ENCODE peak calls at places on chromosomes 2 and 18, in four cellular contexts. H, A, U and I are unnamed samples.

GRCh38 chr2:200482194-200482593 is 27.7 kb downstream of the KCTD18 start:
- DNase-seq in H (no peak), A (no peak), U (no peak), I (no peak)

GRCh38 chr2:234679766-234680687 is 183.1 kb upstream of the ARL4C start:
- DNase-seq in H (peak), A (peak), U (peak), I (peak)

GRCh38 chr2:119442850-119443249 is 11.2 kb downstream of the TMEM37 start:
- DNase-seq in H (no peak), A (no peak), U (no peak), I (no peak)

GRCh38 chr18:47752796-47753645 is 177.4 kb downstream of the SMAD2 start:
- DNase-seq in H (no peak), A (no peak), U (no peak), I (no peak)

GRCh38 chr2:200376422-200377142 is 70.1 kb downstream of the SPATS2L start:
- DNase-seq in H (no peak), A (no peak), U (no peak), I (peak)

GRCh38 chr18:74303936-74304335 is 11.7 kb upstream of the C18orf63 start:
- DNase-seq in H (peak), A (peak), U (no peak), I (no peak)

GRCh38 chr2:127089466-127090235 is 17.3 kb downstream of the BIN1 start:
- DNase-seq in H (no peak), A (no peak), U (no peak), I (no peak)

GRCh38 chr2:230925443-230925878 is 419 bp upstream of the GPR55 start:
- DNase-seq in H (no peak), A (no peak), U (no peak), I (no peak)

GRCh38 chr2:48448274-48449061 is 81.5 kb upstream of the STON1 start:
- DNase-seq in H (peak), A (peak), U (no peak), I (peak)

GRCh38 chr2:219739061-219739460 is 111.6 kb downstream of the SLC4A3 start:
- DNase-seq in H (no peak), A (no peak), U (no peak), I (no peak)

GRCh38 chr2:105376789-105377231 is 22.0 kb downstream of the FHL2 start:
- DNase-seq in H (peak), A (peak), U (no peak), I (no peak)

GRCh38 chr2:5515693-5516092 is 176.5 kb upstream of the SOX11 start:
- DNase-seq in H (no peak), A (no peak), U (no peak), I (no peak)

GRCh38 chr18:48218285-48219022 is 190.7 kb downstream of the ZBTB7C start:
- DNase-seq in H (no peak), A (no peak), U (no peak), I (no peak)

GRCh38 chr2:46780411-46780800 is 135.2 kb downstream of the MCFD2 start:
- DNase-seq in H (no peak), A (peak), U (no peak), I (no peak)

GRCh38 chr2:1556286-1556685 is 143.0 kb downstream of the TPO start:
- DNase-seq in H (no peak), A (no peak), U (no peak), I (no peak)

GRCh38 chr2:66455490-66455889 is 20.6 kb downstream of the MEIS1 start:
- DNase-seq in H (no peak), A (no peak), U (no peak), I (no peak)

GRCh38 chr2:66452214-66452613 is 17.3 kb downstream of the MEIS1 start:
- DNase-seq in H (no peak), A (no peak), U (no peak), I (no peak)

GRCh38 chr2:66448592-66448991 is 13.7 kb downstream of the MEIS1 start:
- DNase-seq in H (no peak), A (peak), U (no peak), I (no peak)

GRCh38 chr2:66456183-66457041 is 21.5 kb downstream of the MEIS1 start:
- DNase-seq in H (peak), A (no peak), U (no peak), I (no peak)

GRCh38 chr2:66452917-66453316 is 18.0 kb downstream of the MEIS1 start:
- DNase-seq in H (no peak), A (no peak), U (no peak), I (no peak)
- TF ChIP-seq CTCF in H (no peak), A (no peak), U (no peak), I (no peak)

GRCh38 chr2:157194097-157194688 is 63.3 kb upstream of the GALNT5 start:
- DNase-seq in H (peak), A (peak), U (no peak), I (peak)
- TF ChIP-seq CTCF in H (peak), A (peak), U (peak), I (peak)

GRCh38 chr2:110818767-110819481 is 86.6 kb downstream of the ACOXL start:
- DNase-seq in H (no peak), A (no peak), U (no peak), I (no peak)
- TF ChIP-seq CTCF in H (no peak), A (no peak), U (no peak), I (no peak)

DNA sequence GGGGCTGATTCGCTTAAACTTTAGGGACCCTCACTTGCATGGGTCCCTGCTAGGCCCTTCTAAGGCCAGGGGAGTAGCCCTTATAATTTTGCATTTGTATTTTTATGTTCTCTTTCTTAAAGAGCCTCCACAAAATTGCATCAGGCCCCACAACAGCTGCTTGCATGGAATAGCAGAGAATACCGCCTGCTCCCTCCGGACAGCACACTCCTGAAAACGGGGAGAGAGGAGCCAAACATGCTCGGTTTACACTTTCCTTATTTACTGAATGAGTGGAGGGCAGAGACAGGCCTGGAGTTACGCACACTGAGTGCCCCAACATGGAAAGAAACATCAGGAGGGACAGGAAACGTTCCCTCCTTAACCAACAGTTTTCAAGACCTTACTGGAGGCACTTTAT is 132.2 kb downstream of the ANTXR1 start:
- DNase-seq in H (no peak), A (no peak), U (no peak), I (no peak)
- TF ChIP-seq CTCF in H (no peak), A (no peak), U (no peak), I (no peak)

GRCh38 chr2:10798783-10799182 is 13.8 kb downstream of the PDIA6 start:
- DNase-seq in H (no peak), A (no peak), U (no peak), I (no peak)
- TF ChIP-seq CTCF in H (no peak), A (peak), U (peak), I (no peak)